ENCODE peak calls at places on chromosome 1, in ten cellular contexts. I, Y, K, X, H, B, N, T, V and G are unnamed samples.

GRCh38 chr1:66576645-66577044 is 42.7 kb downstream of the SGIP1 start:
- DNase-seq in I (no peak), X (no peak), K (peak; percentile 45), B (no peak), T (no peak), H (peak; percentile 43), Y (peak; percentile 48), V (no peak), N (peak; percentile 48), G (no peak)

GRCh38 chr1:32989160-32989894 is 24.7 kb upstream of the RNF19B start:
- DNase-seq in T (peak; percentile 58), K (peak; percentile 99), H (no peak), Y (peak; percentile 95), X (no peak), I (peak; percentile 49), N (peak; percentile 97), B (no peak), V (no peak), G (no peak)

GRCh38 chr1:182169203-182169602 is 107.7 kb upstream of the ZNF648 start:
- DNase-seq in T (no peak), X (no peak), I (no peak), Y (no peak), K (no peak), V (no peak), B (no peak), H (peak; percentile 7), N (no peak), G (peak; percentile 8)

GRCh38 chr1:7669559-7670208 is 101.4 kb upstream of the VAMP3 start:
- DNase-seq in N (peak; percentile 68), I (peak; percentile 26), Y (peak; percentile 36), H (peak; percentile 71), K (peak; percentile 41), B (no peak), V (peak; percentile 58), X (peak; percentile 65), T (peak; percentile 58), G (peak; percentile 49)

GRCh38 chr1:53367503-53368313 is 39.8 kb upstream of the LRP8 start:
- DNase-seq in B (no peak), V (peak; percentile 42), Y (no peak), X (no peak), H (no peak), I (no peak), N (no peak), K (no peak), T (peak; percentile 22), G (no peak)

GRCh38 chr1:241641748-241642592 is 1.8 kb upstream of the CHML start:
- DNase-seq in H (peak; percentile 3), I (peak; percentile 68), X (no peak), N (peak; percentile 48), K (peak; percentile 89), V (no peak), B (no peak), Y (peak; percentile 89), T (no peak), G (no peak)

GRCh38 chr1:224067621-224068457 is 46.1 kb upstream of the FBXO28 start:
- DNase-seq in N (peak; percentile 87), T (no peak), K (peak; percentile 83), H (peak; percentile 71), B (no peak), V (no peak), I (peak; percentile 16), Y (peak; percentile 70), X (no peak), G (no peak)

GRCh38 chr1:53398585-53399365 is 60.4 kb upstream of the DMRTB1 start:
- DNase-seq in X (no peak), V (no peak), H (no peak), I (no peak), K (no peak), N (no peak), B (no peak), Y (no peak), T (no peak), G (no peak)

GRCh38 chr1:68015960-68016359 is 34.5 kb downstream of the DIRAS3 start:
- DNase-seq in N (peak; percentile 23), I (no peak), Y (no peak), K (no peak), T (no peak), X (no peak), V (no peak), H (no peak), B (no peak), G (no peak)

GRCh38 chr1:197774691-197775281 is 494 bp downstream of the DENND1B start:
- DNase-seq in X (peak; percentile 65), H (peak; percentile 23), B (no peak), V (peak; percentile 56), I (peak; percentile 26), K (peak; percentile 60), N (peak; percentile 69), T (peak; percentile 65), Y (peak; percentile 56), G (peak; percentile 22)

GRCh38 chr1:231337043-231337471 is 595 bp downstream of the EXOC8 start:
- DNase-seq in H (peak; percentile 16), T (no peak), I (no peak), Y (peak; percentile 23), N (no peak), V (no peak), B (no peak), K (no peak), X (peak; percentile 63), G (no peak)

GRCh38 chr1:113057006-113057405 is 16.0 kb upstream of the LRIG2 start:
- DNase-seq in V (no peak), B (no peak), N (no peak), Y (no peak), K (no peak), T (no peak), I (no peak), X (no peak), H (no peak), G (no peak)

GRCh38 chr1:48208251-48208650 is 14.3 kb upstream of the SLC5A9 start:
- DNase-seq in T (no peak), I (no peak), H (no peak), B (no peak), N (no peak), Y (no peak), V (no peak), K (no peak), X (no peak), G (no peak)

GRCh38 chr1:108722292-108722691 is 9.6 kb downstream of the FNDC7 start:
- DNase-seq in Y (no peak), T (no peak), V (no peak), N (peak; percentile 42), K (no peak), X (no peak), H (no peak), I (no peak), B (no peak), G (no peak)

GRCh38 chr1:235486321-235486720 is 17.9 kb downstream of the B3GALNT2 start:
- DNase-seq in X (no peak), K (peak; percentile 13), Y (no peak), B (no peak), N (no peak), I (no peak), H (no peak), V (no peak), T (no peak), G (no peak)

GRCh38 chr1:12031039-12031980 is 12.0 kb downstream of the MIIP start:
- DNase-seq in N (peak; percentile 66), B (no peak), K (peak; percentile 56), V (peak; percentile 24), I (no peak), Y (peak; percentile 42), T (peak; percentile 36), X (no peak), H (no peak), G (no peak)

GRCh38 chr1:18769140-18769539 is 90.3 kb downstream of the TAS1R2 start:
- DNase-seq in Y (no peak), T (no peak), H (no peak), I (no peak), N (no peak), B (no peak), K (no peak), X (no peak), V (no peak), G (no peak)

GRCh38 chr1:64004451-64004850 is 199.0 kb upstream of the UBE2U start:
- DNase-seq in B (no peak), X (no peak), Y (peak; percentile 12), H (peak; percentile 34), T (no peak), K (no peak), V (no peak), I (no peak), N (no peak), G (no peak)

GRCh38 chr1:213374369-213374768 is 323.3 kb downstream of the RPS6KC1 start:
- DNase-seq in Y (peak; percentile 50), H (peak; percentile 67), V (peak; percentile 28), K (peak; percentile 59), T (peak; percentile 58), I (peak; percentile 45), B (no peak), X (peak; percentile 73), N (peak; percentile 60), G (peak; percentile 22)